ENCODE peak calls at places on chromosome 1, in ten cellular contexts. R is AG10803; C is naive thymus-derived CD4-positive, alpha-beta T cell; A is NCI-H146; T is EL; F is H1; M is cortex of kidney; X is CD8-positive, alpha-beta memory T cell; B is frontal cortex; I is MG63. D is an unnamed sample.

GRCh38 chr1:157948547-157949152 is 44.8 kb upstream of the KIRREL1 start:
- DNase-seq in T (peak; percentile 32), X (no peak), F (no peak), R (peak; percentile 25), C (no peak), A (no peak), B (no peak), I (no peak), M (no peak), D (peak; percentile 20)

GRCh38 chr1:181317261-181317924 is 165.9 kb upstream of the CACNA1E start:
- DNase-seq in C (no peak), B (no peak), R (no peak), F (no peak), M (no peak), X (no peak), T (no peak), A (peak; percentile 16), I (no peak), D (no peak)

GRCh38 chr1:204357551-204357950 is 2.2 kb downstream of the PLEKHA6 start:
- DNase-seq in F (no peak), A (no peak), R (no peak), M (no peak), I (peak; percentile 86), B (no peak), C (no peak), T (no peak), X (no peak), D (no peak)

GRCh38 chr1:115116511-115116910 is 27.2 kb upstream of the TSPAN2 start:
- DNase-seq in T (no peak), A (no peak), R (no peak), I (no peak), X (no peak), C (no peak), F (no peak), B (no peak), M (no peak), D (no peak)

GRCh38 chr1:46449223-46450159 is 40.1 kb upstream of the DMBX1 start:
- DNase-seq in A (no peak), I (no peak), R (no peak), X (peak; percentile 30), F (no peak), B (no peak), M (no peak), T (peak; percentile 14), C (no peak), D (no peak)

GRCh38 chr1:30964706-30965105 is 56.1 kb upstream of the SDC3 start:
- DNase-seq in R (no peak), I (no peak), X (no peak), B (no peak), A (no peak), F (no peak), M (no peak), C (no peak), T (no peak), D (no peak)

GRCh38 chr1:27026621-27027574 is 14.2 kb upstream of the TENT5B start:
- DNase-seq in R (peak; percentile 82), X (no peak), C (no peak), B (no peak), M (no peak), I (peak; percentile 69), F (peak; percentile 83), T (peak; percentile 71), A (peak; percentile 83), D (peak; percentile 85)

GRCh38 chr1:231021540-231022031 is 18.5 kb downstream of the FAM89A start:
- DNase-seq in M (no peak), A (no peak), F (no peak), I (no peak), B (no peak), R (no peak), C (no peak), X (no peak), T (peak; percentile 20), D (no peak)

GRCh38 chr1:186442651-186443114 is 18.2 kb downstream of the PDC start:
- DNase-seq in A (no peak), R (peak; percentile 51), B (no peak), T (peak; percentile 57), C (no peak), F (no peak), I (no peak), X (no peak), M (no peak), D (no peak)